ENCODE peak calls at places on chromosomes 1 and 21, in six cellular contexts. M, K, D, Q, Y and R are unnamed samples. For H3K9me2, the result is how much of the 10 kb centered on the place peaks cover.

GRCh38 chr1:241413386-241413785 is 56.4 kb upstream of the RGS7 start:
- DNase-seq in Q (peak), M (no peak), Y (no peak), D (no peak), K (peak), R (no peak)

GRCh38 chr1:61670016-61670415 is 54.9 kb downstream of the TM2D1 start:
- DNase-seq in Y (no peak), M (peak), K (no peak), Q (no peak), D (no peak), R (no peak)

GRCh38 chr1:102970496-102971078 is 137.7 kb downstream of the COL11A1 start:
- DNase-seq in D (peak), Y (peak), Q (peak), M (peak), K (peak), R (peak)

GRCh38 chr1:167460836-167461235 is 57.5 kb downstream of the CD247 start:
- DNase-seq in Q (no peak), Y (no peak), M (no peak), K (no peak), D (no peak), R (no peak)

GRCh38 chr21:45294509-45295291 is 7.0 kb upstream of the POFUT2 start:
- DNase-seq in Y (peak), M (peak), D (no peak), K (peak), Q (peak), R (no peak)

GRCh38 chr1:29513357-29513756 is 277.0 kb downstream of the PTPRU start:
- DNase-seq in M (peak), D (peak), Q (peak), Y (peak), K (peak), R (peak)

GRCh38 chr1:62286778-62287224 is 32.4 kb downstream of the KANK4 start:
- DNase-seq in K (peak), D (no peak), Q (peak), M (no peak), Y (peak), R (no peak)

GRCh38 chr21:45767071-45768006 is 123.8 kb downstream of the PCBP3 start:
- DNase-seq in Q (peak), Y (no peak), K (peak), D (no peak), M (peak), R (no peak)

GRCh38 chr1:208189183-208189582 is 55.0 kb downstream of the PLXNA2 start:
- DNase-seq in K (peak), M (no peak), Q (peak), Y (no peak), D (no peak), R (no peak)

GRCh38 chr1:156420209-156421061 is 51.4 kb downstream of the RHBG start:
- DNase-seq in D (no peak), M (peak), Y (peak), Q (no peak), K (peak), R (no peak)

GRCh38 chr1:77900687-77901293 is 12.4 kb downstream of the NEXN start:
- DNase-seq in Y (peak), D (peak), K (peak), Q (peak), M (peak), R (peak)

GRCh38 chr1:23210351-23210785 is 6.9 kb downstream of the HTR1D start:
- DNase-seq in Y (peak), Q (peak), M (no peak), D (peak), K (peak), R (peak)

GRCh38 chr21:46560568-46561447 is 44.1 kb downstream of the S100B start:
- DNase-seq in Y (no peak), K (no peak), M (peak), D (no peak), Q (no peak), R (peak)

GRCh38 chr1:168609133-168609715 is 32.8 kb downstream of the XCL1 start:
- DNase-seq in Y (peak), K (peak), M (no peak), D (no peak), Q (peak), R (no peak)

GRCh38 chr1:87450615-87451209 is 122.0 kb downstream of the LMO4 start:
- DNase-seq in D (no peak), K (no peak), Y (peak), Q (peak), M (no peak), R (peak)

GRCh38 chr1:228299211-228299610 is 91.4 kb downstream of the OBSCN start:
- DNase-seq in M (no peak), K (no peak), Q (no peak), Y (no peak), D (no peak), R (no peak)

GRCh38 chr1:109133815-109134214 is 19.9 kb downstream of the ELAPOR1 start:
- DNase-seq in Q (no peak), D (no peak), K (peak), M (no peak), Y (no peak), R (peak)

GRCh38 chr1:232568331-232568852 is 61.5 kb downstream of the SIPA1L2 start:
- DNase-seq in D (no peak), K (peak), M (no peak), Q (peak), Y (no peak), R (no peak)

GRCh38 chr1:156661932-156662587 is 15.1 kb downstream of the NES start:
- DNase-seq in K (peak), M (no peak), Y (no peak), D (no peak), Q (no peak), R (peak)

GRCh38 chr1:29171089-29171488 is 10.6 kb downstream of the SRSF4 start:
- DNase-seq in K (peak), M (no peak), D (no peak), Q (no peak), Y (no peak), R (no peak)

GRCh38 chr1:178498896-178499675 is 2.3 kb upstream of the CLEC20A start:
- DNase-seq in K (no peak), M (no peak), D (no peak), Y (peak), Q (no peak), R (no peak)

GRCh38 chr1:167671727-167672511 is 41.9 kb downstream of the RCSD1 start:
- DNase-seq in Q (no peak), D (no peak), K (no peak), M (no peak), Y (no peak), R (no peak)

GRCh38 chr1:176579087-176579486 is 116.1 kb downstream of the PAPPA2 start:
- DNase-seq in D (no peak), M (no peak), K (no peak), Y (no peak), Q (no peak), R (no peak)

GRCh38 chr1:150999051-150999674 is 7.5 kb downstream of the MINDY1 start:
- DNase-seq in Y (no peak), Q (peak), M (no peak), K (peak), D (no peak), R (no peak)

GRCh38 chr1:31653761-31654160 is 9.1 kb upstream of the PEF1 start:
- DNase-seq in Q (no peak), D (no peak), M (no peak), Y (no peak), K (no peak), R (no peak)

GRCh38 chr1:152479792-152480595 is 30.6 kb upstream of the LCE5A start:
- DNase-seq in K (peak), Y (peak), Q (peak), M (peak), D (peak), R (peak)

GRCh38 chr1:113783254-113784103 is 24.2 kb upstream of the PHTF1 start:
- DNase-seq in M (no peak), K (peak), Q (no peak), Y (no peak), D (no peak), R (peak)

GRCh38 chr1:220628431-220628830 is 61.7 kb upstream of the C1orf115 start:
- DNase-seq in D (no peak), M (no peak), Y (peak), K (no peak), Q (no peak), R (no peak)

GRCh38 chr1:118214866-118215265 is 29.8 kb upstream of the SPAG17 start:
- DNase-seq in D (no peak), M (no peak), K (no peak), Y (no peak), Q (no peak), R (no peak)

GRCh38 chr1:36155560-36156328 is at the start of gene MAP7D1:
- DNase-seq in Y (peak), Q (peak), D (no peak), K (peak), M (peak), R (peak)

GRCh38 chr1:100387209-100387608 is 34.9 kb downstream of the CDC14A start:
- DNase-seq in D (no peak), Y (peak), K (no peak), M (no peak), Q (no peak), R (peak)

GRCh38 chr1:100391675-100392074 is 39.4 kb downstream of the CDC14A start:
- DNase-seq in Q (no peak), K (no peak), D (no peak), M (no peak), Y (no peak), R (no peak)

GRCh38 chr1:100390507-100390906 is 38.2 kb downstream of the CDC14A start:
- DNase-seq in D (no peak), M (no peak), Y (no peak), K (no peak), Q (no peak), R (no peak)

GRCh38 chr1:100383743-100384405 is 31.6 kb downstream of the CDC14A start:
- DNase-seq in D (no peak), Q (no peak), Y (no peak), M (no peak), K (no peak), R (no peak)

DNA sequence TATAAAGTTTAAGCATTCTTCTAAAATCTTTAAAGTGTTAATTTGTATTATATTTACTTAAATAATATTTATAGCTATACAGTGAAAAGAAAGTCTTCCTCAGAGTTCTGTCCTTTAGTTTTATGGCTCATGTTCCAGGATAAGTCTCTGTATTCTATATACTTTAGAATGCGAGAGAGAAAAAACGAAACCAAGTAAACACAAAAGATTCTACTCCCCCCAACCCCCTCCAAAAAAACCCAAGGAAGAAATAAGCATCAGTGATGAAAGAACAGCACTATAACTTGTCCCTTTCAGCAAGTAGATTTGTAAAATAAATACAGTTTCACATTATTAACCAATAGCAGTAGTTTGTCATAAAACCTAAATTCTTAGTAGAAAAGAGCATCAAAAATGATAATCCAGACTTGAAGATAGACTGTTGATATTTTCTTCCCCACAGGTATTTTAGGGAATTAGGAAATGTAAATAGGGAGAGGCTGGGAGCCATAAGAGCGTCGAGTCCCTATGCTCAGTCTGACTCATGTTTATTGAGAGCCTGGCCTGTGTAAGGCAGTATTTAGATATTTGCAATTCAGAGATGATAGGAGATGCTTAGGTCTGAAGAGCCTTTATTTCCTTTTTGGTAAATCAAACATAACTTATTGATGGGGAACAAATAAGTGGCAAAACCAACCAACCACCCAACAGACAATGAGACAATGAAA is 35.5 kb downstream of the CDC14A start:
- DNase-seq in K (no peak), M (no peak), Y (no peak), Q (no peak), D (no peak), R (no peak)
- H3K4me2 ChIP-seq in K (no peak), M (peak), Y (no peak), Q (no peak), D (no peak), R (no peak)

GRCh38 chr1:56375184-56375837 is 204.1 kb downstream of the PLPP3 start:
- DNase-seq in M (no peak), D (no peak), K (peak), Q (peak), Y (peak), R (no peak)
- H2AFZ ChIP-seq in M (no peak), D (no peak), K (no peak), Q (peak), Y (no peak), R (no peak)

DNA sequence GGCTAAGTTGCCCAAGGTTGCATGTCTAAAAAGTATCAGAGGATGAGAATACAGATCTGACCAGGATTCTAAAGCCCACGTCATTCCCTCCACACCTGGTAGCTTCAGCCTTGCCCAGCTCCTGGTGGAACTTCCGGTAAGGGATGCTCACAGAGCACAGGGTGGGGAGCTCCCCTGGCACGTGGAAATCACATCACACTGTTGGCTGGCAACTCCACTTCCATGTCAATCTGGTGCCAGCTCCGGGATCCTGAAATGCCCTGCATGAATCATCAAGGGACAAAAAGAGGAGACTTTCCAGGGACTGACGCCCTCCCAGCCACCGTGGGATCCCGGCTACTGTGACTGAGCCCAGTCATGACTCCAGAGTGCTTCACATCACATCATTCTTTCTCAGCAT is 12.4 kb upstream of the BCAR3 start:
- DNase-seq in Y (no peak), K (peak), Q (peak), M (no peak), D (no peak), R (no peak)
- H3K9me2 ChIP-seq in Y (under half), K (under half), Q (under half), M (under half), D (under half), R (under half)

GRCh38 chr1:1562556-1563195 is 12.0 kb downstream of the SSU72 start:
- DNase-seq in Y (no peak), D (no peak), K (no peak), Q (no peak), M (no peak), R (no peak)

GRCh38 chr1:1563688-1564087 is 11.0 kb downstream of the SSU72 start:
- DNase-seq in Q (no peak), Y (no peak), K (no peak), M (no peak), D (no peak), R (no peak)

GRCh38 chr1:1564278-1564677 is 10.4 kb downstream of the SSU72 start:
- DNase-seq in Y (no peak), M (no peak), D (no peak), K (no peak), Q (no peak), R (no peak)

GRCh38 chr1:1560178-1560577 is 14.5 kb downstream of the SSU72 start:
- DNase-seq in Q (no peak), Y (no peak), M (no peak), K (no peak), D (no peak), R (no peak)

DNA sequence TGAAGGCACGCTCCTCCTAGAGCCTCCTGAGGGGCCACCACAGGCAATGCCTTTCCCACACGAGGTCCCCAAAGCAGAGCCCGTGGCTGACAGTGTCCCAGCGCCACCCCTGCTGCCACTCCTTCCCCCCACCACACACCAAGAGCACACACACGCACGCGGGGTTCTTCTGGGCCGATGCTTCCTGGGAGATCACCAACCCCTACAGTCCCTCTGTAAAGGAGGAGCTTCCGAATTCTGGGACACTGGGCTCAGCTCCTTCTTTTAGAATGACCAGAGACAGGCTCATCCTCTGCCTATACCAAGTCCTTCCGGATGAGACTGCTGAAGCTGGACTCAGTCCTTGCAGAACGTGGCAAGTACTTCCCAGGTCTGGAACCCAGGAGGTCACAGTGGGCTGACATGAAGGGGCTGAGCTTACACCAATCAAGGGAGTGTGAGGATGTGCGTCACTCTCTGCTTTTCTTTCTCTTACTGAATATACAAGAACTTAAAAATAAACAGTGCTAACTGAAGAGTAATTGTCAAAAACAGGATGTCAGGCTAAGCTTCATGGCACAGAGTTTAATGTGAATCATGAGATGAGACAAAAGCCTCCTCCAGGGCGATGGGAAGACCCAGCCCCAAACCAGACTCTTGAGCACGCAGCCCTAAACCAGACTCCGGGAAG is 12.7 kb downstream of the SSU72 start:
- DNase-seq in Q (no peak), K (no peak), M (no peak), Y (no peak), D (no peak), R (peak)
- H3K4me2 ChIP-seq in Q (no peak), K (no peak), M (no peak), Y (no peak), D (no peak), R (no peak)

DNA sequence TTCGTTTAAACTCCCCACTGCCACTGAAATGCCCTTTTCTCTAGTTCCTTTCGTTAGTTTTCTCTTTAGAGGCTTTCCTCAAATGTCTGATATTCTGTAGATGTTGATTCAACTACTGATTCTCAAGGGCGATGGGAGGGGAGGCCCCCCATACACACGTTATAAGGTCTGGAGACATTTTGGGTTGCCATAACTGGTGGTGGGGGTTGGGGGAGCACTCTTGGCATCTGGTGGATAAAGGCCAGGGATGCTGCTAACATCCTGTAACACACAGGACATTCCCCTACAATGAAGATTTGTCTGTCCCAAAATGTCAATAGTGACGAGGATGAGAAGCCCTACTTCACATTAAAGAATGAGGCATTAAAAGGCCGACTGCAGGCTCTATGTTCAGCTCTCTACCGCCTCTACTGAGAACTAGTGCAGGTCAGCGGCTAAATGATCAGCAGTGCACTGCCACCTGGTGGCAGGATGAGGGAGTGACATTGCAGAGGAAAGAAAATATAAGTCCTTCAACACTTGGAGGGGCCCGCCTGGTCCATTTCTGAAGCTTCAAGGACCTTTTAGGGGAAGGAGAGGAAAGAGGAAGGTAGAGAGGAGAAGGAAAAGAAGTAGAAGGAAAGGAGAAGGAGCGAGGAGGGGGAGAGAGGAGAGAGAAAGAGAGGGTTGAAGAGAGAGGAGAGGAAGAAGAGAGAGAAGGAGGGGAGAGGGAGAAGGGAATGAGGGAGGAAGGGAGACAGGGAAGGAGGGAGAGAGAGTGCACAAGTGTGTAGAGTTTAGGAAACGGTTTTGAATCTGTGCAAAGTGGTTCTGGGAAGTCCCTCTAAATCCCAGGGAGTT is 29.4 kb downstream of the ALG14 start:
- DNase-seq in M (peak), Q (peak), D (peak), Y (peak), K (peak), R (peak)
- H2AFZ ChIP-seq in M (peak), Q (no peak), D (peak), Y (peak), K (peak), R (no peak)

DNA sequence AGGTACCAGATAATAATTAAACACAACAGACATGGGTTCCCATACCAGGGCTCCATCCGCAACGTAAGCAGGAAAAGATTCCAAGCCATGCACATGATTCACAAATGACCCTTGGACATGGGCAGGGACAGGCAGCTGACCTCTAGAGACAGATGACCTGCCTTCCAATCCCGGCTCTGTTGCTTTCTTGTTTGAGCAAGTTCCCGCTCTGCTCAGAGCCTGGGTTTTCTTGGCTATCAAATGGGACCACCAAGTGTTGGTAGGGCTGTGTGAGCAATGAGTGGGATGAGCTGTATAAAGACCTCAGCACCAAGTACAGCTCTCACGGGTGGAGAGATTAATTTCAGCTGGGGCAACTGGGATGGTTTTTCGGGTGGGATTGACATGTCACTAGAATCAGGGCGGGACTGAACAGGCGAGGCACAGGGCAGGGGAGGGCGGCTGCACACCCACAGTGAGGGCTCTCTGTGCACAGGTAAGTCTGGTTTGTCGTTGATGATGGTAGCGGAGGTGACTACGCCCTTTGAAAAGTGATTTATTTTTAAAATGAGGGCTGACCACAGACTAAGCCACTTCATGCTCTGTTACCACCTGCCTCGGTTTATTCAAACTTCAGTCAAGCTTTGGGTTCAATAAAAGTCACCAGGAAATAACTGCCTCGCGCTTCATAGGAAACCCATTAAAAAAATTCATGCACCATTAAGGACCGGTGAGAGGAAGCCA is 57.5 kb upstream of the IFFO2 start:
- DNase-seq in M (no peak), D (no peak), Q (no peak), K (no peak), Y (no peak), R (no peak)
- H3K9me2 ChIP-seq in M (under half), D (under half), Q (under half), K (under half), Y (under half), R (under half)

GRCh38 chr1:192448026-192448578 is 127.5 kb upstream of the RGS1 start:
- DNase-seq in K (no peak), D (no peak), M (no peak), Q (no peak), Y (no peak), R (no peak)
- H3K4me2 ChIP-seq in K (no peak), D (no peak), M (no peak), Q (no peak), Y (no peak), R (no peak)